ENCODE peak calls at places on chromosomes 6 and 20, in four cellular contexts. G, W, H and M are unnamed samples.
A peak's percentile ranks its signal among the peaks of the same experiment; 100 is the strongest.

GRCh38 chr6:54427396-54427910 is 119.2 kb downstream of the TINAG start:
- DNase-seq in G (no peak), W (no peak), H (peak; percentile 19), M (no peak)

GRCh38 chr6:41071501-41071922 is 644 bp downstream of the OARD1 start:
- DNase-seq in G (peak; percentile 34), W (no peak), H (peak; percentile 76), M (no peak)

GRCh38 chr20:61582196-61582923 is 330.3 kb downstream of the CDH4 start:
- DNase-seq in G (no peak), W (no peak), H (no peak), M (no peak)

GRCh38 chr6:106279179-106279578 is 46.4 kb downstream of the ATG5 start:
- DNase-seq in G (no peak), W (no peak), H (peak; percentile 35), M (no peak)

GRCh38 chr6:77105091-77105490 is 358.2 kb downstream of the HTR1B start:
- DNase-seq in G (no peak), W (no peak), H (no peak), M (no peak)

GRCh38 chr20:5191829-5192569 is 65.2 kb downstream of the CDS2 start:
- DNase-seq in G (no peak), W (peak; percentile 58), H (peak; percentile 83), M (peak; percentile 49)

GRCh38 chr6:105322499-105323231 is 80.2 kb downstream of the PREP start:
- DNase-seq in G (no peak), W (no peak), H (no peak), M (no peak)

GRCh38 chr20:7770578-7770977 is 169.7 kb downstream of the HAO1 start:
- DNase-seq in G (no peak), W (no peak), H (no peak), M (no peak)

GRCh38 chr6:167797079-167797870 is 29.4 kb upstream of the AFDN start:
- DNase-seq in G (no peak), W (no peak), H (no peak), M (no peak)

GRCh38 chr6:52610745-52611355 is 34.0 kb upstream of the TRAM2 start:
- DNase-seq in G (no peak), W (no peak), H (peak; percentile 72), M (no peak)

GRCh38 chr20:58864346-58864745 is 11.8 kb downstream of the GNAS start:
- DNase-seq in G (no peak), W (no peak), H (no peak), M (no peak)

GRCh38 chr6:53287336-53288225 is 61.2 kb downstream of the ELOVL5 start:
- DNase-seq in G (no peak), W (no peak), H (no peak), M (peak; percentile 12)

GRCh38 chr20:43914697-43915208 is at the start of gene TOX2:
- DNase-seq in G (no peak), W (peak; percentile 56), H (no peak), M (no peak)

GRCh38 chr6:13339863-13340635 is 11.7 kb upstream of the TBC1D7 start:
- DNase-seq in G (no peak), W (no peak), H (no peak), M (no peak)

GRCh38 chr6:7975764-7976146 is 65.2 kb upstream of the TXNDC5 start:
- DNase-seq in G (no peak), W (no peak), H (no peak), M (no peak)

GRCh38 chr6:165636015-165636414 is 27.0 kb downstream of the PDE10A start:
- DNase-seq in G (no peak), W (no peak), H (peak; percentile 46), M (no peak)

GRCh38 chr6:138031850-138032249 is 75.4 kb downstream of the PERP start:
- DNase-seq in G (no peak), W (no peak), H (no peak), M (no peak)

GRCh38 chr20:34061695-34062094 is 50.3 kb downstream of the EIF2S2 start:
- DNase-seq in G (no peak), W (no peak), H (no peak), M (no peak)
- H3K79me1 ChIP-seq in G (peaks cover 13% of the 10 kb centered on the region), W (no peaks in the 10 kb centered on the region), H (peaks cover 90% of the 10 kb centered on the region), M (peaks cover 1% of the 10 kb centered on the region)

GRCh38 chr6:136783495-136784270 is 8.6 kb downstream of the MAP3K5 start:
- DNase-seq in G (no peak), W (no peak), H (no peak), M (no peak)
- H3K4me1 ChIP-seq in G (no peaks in the 10 kb centered on the region), W (no peaks in the 10 kb centered on the region), H (peaks cover 25% of the 10 kb centered on the region), M (peaks cover 2% of the 10 kb centered on the region)

DNA sequence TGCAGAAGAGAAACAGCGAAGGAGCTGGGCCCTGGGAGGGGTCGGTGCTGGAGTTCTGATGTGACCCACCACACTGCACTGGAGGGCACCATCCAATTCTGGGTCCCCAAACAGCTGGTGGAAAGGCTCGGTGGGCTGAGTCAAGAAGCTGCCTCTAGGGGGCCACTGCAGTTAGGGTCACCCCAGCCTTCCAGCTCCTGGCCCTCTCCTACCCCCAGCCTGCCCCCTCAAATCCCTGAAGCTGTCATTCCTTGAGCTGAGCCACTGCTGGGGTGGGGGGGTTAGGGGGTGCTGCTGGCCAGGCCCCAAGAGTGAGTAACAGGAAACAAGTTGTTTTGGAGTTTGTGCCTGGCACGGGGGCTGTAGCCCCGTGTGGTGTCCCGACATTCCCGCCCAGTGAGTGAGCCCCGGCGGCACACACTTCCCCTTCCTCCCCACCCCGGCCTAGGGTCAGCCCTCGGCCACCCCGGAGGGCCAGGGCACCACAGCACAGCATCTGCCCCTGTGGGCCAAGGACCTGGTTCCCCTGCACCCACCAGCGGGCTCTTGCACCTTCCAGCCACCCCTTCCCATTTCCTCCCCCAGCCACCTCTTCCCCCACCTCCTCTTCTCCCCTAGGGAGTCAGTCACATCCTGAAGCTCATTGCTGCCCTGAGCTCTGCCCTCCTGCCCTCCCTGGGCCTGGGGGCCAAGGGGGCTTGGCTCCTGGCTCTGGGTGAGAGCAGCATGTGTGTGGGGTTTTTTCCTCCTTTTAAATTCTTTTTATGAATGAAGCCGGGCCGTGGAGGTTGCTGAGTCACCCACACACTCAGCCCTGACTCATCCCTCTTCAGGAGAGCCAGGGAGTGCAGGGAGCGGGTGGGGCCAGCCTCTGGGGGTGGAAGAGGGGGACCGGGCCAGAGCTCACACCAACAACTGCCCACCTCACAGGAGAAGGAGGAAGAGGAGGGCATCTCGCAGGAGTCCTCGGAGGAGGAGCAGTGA is 4.6 kb downstream of the SMIM29 start:
- DNase-seq in G (no peak), W (peak; percentile 63), H (peak; percentile 95), M (no peak)
- H2BK15ac ChIP-seq in G (no peak overlapping the region), W (no peak overlapping the region), H (peak overlapping the region; percentile 83), M (no peak overlapping the region)

GRCh38 chr20:63661108-63661507 is 3.0 kb downstream of the RTEL1 start:
- DNase-seq in G (no peak), W (no peak), H (no peak), M (no peak)
- H3K79me1 ChIP-seq in G (no peaks in the 10 kb centered on the region), W (no peaks in the 10 kb centered on the region), H (peaks cover 58% of the 10 kb centered on the region), M (peaks cover 8% of the 10 kb centered on the region)